ENCODE peak calls at places on chromosomes 11 and 22, in eight cellular contexts. C is mucosa of descending colon, J is RWPE2, K is left lung, V is body of pancreas, T is right lobe of liver, M is hepatocyte, S is mammary epithelial cell. X is an unnamed sample.

GRCh38 chr11:131561486-131561885 is 191.1 kb downstream of the NTM start:
- DNase-seq in S (no peak), T (no peak), V (no peak), J (no peak), K (no peak), M (no peak), C (no peak), X (no peak)

GRCh38 chr22:34150023-34150422 is 229.7 kb upstream of the LARGE1 start:
- DNase-seq in S (no peak), K (no peak), T (no peak), J (no peak), V (no peak), M (no peak), C (no peak), X (no peak)

GRCh38 chr22:18978506-18978905 is 42.4 kb upstream of the PRODH start:
- DNase-seq in C (no peak), K (peak; percentile 39), J (no peak), T (peak; percentile 40), M (no peak), S (no peak), V (no peak), X (no peak)

GRCh38 chr11:77064648-77065217 is 2.0 kb upstream of the CAPN5 start:
- DNase-seq in C (no peak), J (no peak), V (no peak), T (peak; percentile 82), M (no peak), S (no peak), K (no peak), X (no peak)

GRCh38 chr11:120518356-120518755 is 6.8 kb downstream of the GRIK4 start:
- DNase-seq in V (no peak), J (no peak), K (peak; percentile 13), M (no peak), T (no peak), C (no peak), S (no peak), X (no peak)

GRCh38 chr22:37105154-37105553 is 4.4 kb downstream of the TMPRSS6 start:
- DNase-seq in K (no peak), S (no peak), J (no peak), V (no peak), T (no peak), M (no peak), C (peak; percentile 15), X (no peak)

GRCh38 chr11:130403301-130403804 is 25.1 kb downstream of the ADAMTS8 start:
- DNase-seq in T (no peak), C (no peak), J (no peak), V (peak; percentile 20), K (no peak), M (peak; percentile 66), S (peak; percentile 89), X (no peak)

GRCh38 chr11:47051217-47051616 is 114.7 kb downstream of the CSTPP1 start:
- DNase-seq in T (no peak), K (no peak), M (no peak), S (peak; percentile 14), J (no peak), C (no peak), V (no peak), X (no peak)

GRCh38 chr11:86575927-86576326 is 96.5 kb downstream of the ME3 start:
- DNase-seq in K (no peak), C (no peak), M (no peak), S (no peak), V (no peak), T (no peak), J (no peak), X (no peak)

GRCh38 chr11:47124675-47125074 is 52.0 kb downstream of the ARFGAP2 start:
- DNase-seq in V (no peak), J (no peak), S (no peak), C (no peak), K (no peak), M (no peak), T (no peak), X (no peak)

GRCh38 chr11:47889714-47890441 is 41.7 kb upstream of the NUP160 start:
- DNase-seq in S (no peak), V (no peak), T (peak; percentile 4), M (no peak), J (no peak), C (no peak), K (no peak), X (no peak)

GRCh38 chr11:83545494-83545893 is 259.3 kb upstream of the CCDC90B start:
- DNase-seq in T (no peak), V (no peak), K (no peak), C (no peak), S (no peak), M (no peak), J (no peak), X (no peak)

GRCh38 chr22:17964153-17964552 is 60.2 kb downstream of the MICAL3 start:
- DNase-seq in S (no peak), M (no peak), K (no peak), V (no peak), J (no peak), C (no peak), T (no peak), X (no peak)

GRCh38 chr11:71451596-71452353 is 1.2 kb upstream of the NADSYN1 start:
- DNase-seq in S (no peak), M (peak; percentile 30), T (peak; percentile 45), K (no peak), C (peak; percentile 59), J (peak; percentile 51), V (peak; percentile 33), X (peak; percentile 44)

GRCh38 chr11:72326151-72326842 is 82.3 kb upstream of the PHOX2A start:
- DNase-seq in M (no peak), C (no peak), T (no peak), J (no peak), K (no peak), V (no peak), S (peak; percentile 32), X (no peak)

GRCh38 chr11:15819679-15820286 is 536.6 kb downstream of the SOX6 start:
- DNase-seq in S (peak; percentile 64), T (peak; percentile 89), K (peak; percentile 91), C (peak; percentile 80), M (peak; percentile 69), V (peak; percentile 83), J (no peak), X (peak; percentile 78)

GRCh38 chr11:3880724-3881123 is 25.3 kb downstream of the STIM1 start:
- DNase-seq in C (no peak), J (no peak), S (peak; percentile 60), K (no peak), M (no peak), V (no peak), T (no peak), X (no peak)

GRCh38 chr11:33329705-33330329 is 72.6 kb downstream of the HIPK3 start:
- DNase-seq in M (peak; percentile 69), T (peak; percentile 52), C (peak; percentile 62), S (peak; percentile 55), V (peak; percentile 50), K (no peak), J (no peak), X (peak; percentile 79)

GRCh38 chr11:116118138-116118470 is 613.9 kb upstream of the CADM1 start:
- DNase-seq in J (no peak), T (no peak), M (no peak), C (no peak), S (no peak), K (no peak), V (no peak), X (no peak)
- H3K4me1 ChIP-seq in J (no peaks in the 10 kb centered on the region), T (no peaks in the 10 kb centered on the region), M (no peaks in the 10 kb centered on the region), C (no peaks in the 10 kb centered on the region), S (no peaks in the 10 kb centered on the region), K (no peaks in the 10 kb centered on the region), V (no peaks in the 10 kb centered on the region), X (no peaks in the 10 kb centered on the region)

DNA sequence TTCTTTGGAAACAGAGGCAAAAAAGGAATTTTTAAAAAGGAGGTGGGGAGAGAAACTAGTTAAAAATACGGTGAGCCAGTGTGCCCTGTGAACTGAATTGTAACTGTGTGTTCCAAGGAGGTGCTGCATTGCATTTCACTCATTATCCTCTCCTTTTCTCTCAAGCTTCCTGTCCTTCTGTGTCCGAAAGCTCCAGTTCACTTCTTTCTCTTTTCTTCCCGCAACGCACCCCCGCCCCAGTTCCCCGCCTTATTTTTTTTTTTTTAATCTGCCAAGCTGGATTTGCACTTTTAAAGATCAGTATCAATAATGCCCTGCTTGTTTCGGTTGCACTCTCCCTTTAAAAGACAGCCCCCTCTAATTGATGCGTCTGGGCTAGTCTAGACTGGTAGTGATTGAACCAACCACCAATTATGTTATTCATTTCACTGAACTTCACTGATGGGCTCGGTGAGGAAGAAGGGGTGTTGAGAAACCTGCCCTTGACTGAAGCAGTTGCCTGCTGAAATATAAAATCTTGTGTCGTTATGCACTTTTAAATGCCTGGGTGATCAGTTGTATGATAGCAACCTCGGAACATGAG is 18.5 kb downstream of the BLID start:
- DNase-seq in K (no peak), T (no peak), V (no peak), C (no peak), S (peak; percentile 79), J (no peak), M (no peak), X (no peak)
- H3K4me3 ChIP-seq in K (no peak overlapping the region), T (no peak overlapping the region), V (no peak overlapping the region), C (no peak overlapping the region), S (peak overlapping the region; percentile 52), J (no peak overlapping the region), M (peak overlapping the region; percentile 70), X (no peak overlapping the region)

DNA sequence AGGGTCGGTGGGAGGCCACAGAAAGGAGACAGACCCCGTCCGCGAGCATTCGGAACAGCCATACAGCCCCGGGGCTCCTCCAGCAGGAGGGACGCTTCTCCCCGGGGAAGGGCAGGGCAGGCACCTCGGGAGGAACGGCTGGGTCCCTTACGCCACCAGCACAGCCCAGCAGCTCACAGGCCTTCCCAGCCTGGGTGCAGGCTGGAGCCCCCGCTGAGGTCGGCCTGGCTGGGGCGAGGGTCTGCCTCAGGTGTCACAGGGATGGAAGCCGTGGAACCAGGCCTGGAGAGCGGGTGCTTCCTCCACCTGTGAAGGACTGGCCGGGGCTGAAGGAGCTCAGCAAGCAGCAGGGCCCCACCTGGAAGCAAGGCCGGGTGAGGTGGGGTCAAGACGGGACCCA is 732.3 kb downstream of the BRD1 start:
- DNase-seq in C (no peak), J (no peak), T (no peak), K (peak; percentile 65), V (no peak), M (no peak), S (no peak), X (no peak)
- H3K9me3 ChIP-seq in C (no peaks in the 10 kb centered on the region), J (no peaks in the 10 kb centered on the region), T (no peaks in the 10 kb centered on the region), K (no peaks in the 10 kb centered on the region), V (no peaks in the 10 kb centered on the region), M (no peaks in the 10 kb centered on the region), S (peaks cover 52% of the 10 kb centered on the region), X (no peaks in the 10 kb centered on the region)

GRCh38 chr22:44426981-44427380 is 71.1 kb downstream of the RTL6 start:
- DNase-seq in J (no peak), K (peak; percentile 40), C (no peak), M (no peak), T (peak; percentile 36), S (no peak), V (no peak), X (no peak)

GRCh38 chr22:44430716-44431115 is 67.3 kb downstream of the RTL6 start:
- DNase-seq in M (no peak), C (no peak), T (peak; percentile 26), V (no peak), S (no peak), J (no peak), K (no peak), X (no peak)

GRCh38 chr22:44427506-44428470 is 70.2 kb downstream of the RTL6 start:
- DNase-seq in S (no peak), K (peak; percentile 45), J (no peak), C (no peak), T (peak; percentile 21), V (no peak), M (no peak), X (no peak)

GRCh38 chr22:44429941-44430587 is 68.0 kb downstream of the RTL6 start:
- DNase-seq in V (no peak), C (no peak), T (peak; percentile 28), J (no peak), K (peak; percentile 23), S (no peak), M (no peak), X (no peak)

GRCh38 chr22:44428941-44429615 is 69.0 kb downstream of the RTL6 start:
- DNase-seq in S (no peak), J (no peak), K (peak; percentile 37), C (no peak), V (no peak), M (no peak), T (peak; percentile 25), X (peak; percentile 54)
- H3K4me1 ChIP-seq in S (no peaks in the 10 kb centered on the region), J (no peaks in the 10 kb centered on the region), K (no peaks in the 10 kb centered on the region), C (no peaks in the 10 kb centered on the region), V (no peaks in the 10 kb centered on the region), M (peaks cover 10% of the 10 kb centered on the region), T (no peaks in the 10 kb centered on the region), X (no peaks in the 10 kb centered on the region)

X was measured in small intestine.